ENCODE peak calls at places on chromosomes 1 and 21, in four cellular contexts. One of them, this sample, is unnamed. For H3K36me3, the result is how much of the 10 kb centered on the place peaks cover.

GRCh38 chr1:160438320-160438918 is 38.1 kb downstream of the VANGL2 start:
- DNase-seq in bronchial epithelial cell: no peak
- DNase-seq in ovary: no peak
- DNase-seq in HAP-1: no peak
- DNase-seq in this sample: peak

GRCh38 chr1:167136191-167136614 is 42.3 kb downstream of the STYXL2 start:
- DNase-seq in bronchial epithelial cell: peak
- DNase-seq in ovary: no peak
- DNase-seq in HAP-1: no peak
- DNase-seq in this sample: no peak

GRCh38 chr1:30409476-30410152 is 313.8 kb downstream of the MATN1 start:
- DNase-seq in bronchial epithelial cell: no peak
- DNase-seq in ovary: no peak
- DNase-seq in HAP-1: no peak
- DNase-seq in this sample: no peak

GRCh38 chr1:76162254-76162653 is 87.7 kb downstream of the ST6GALNAC3 start:
- DNase-seq in bronchial epithelial cell: no peak
- DNase-seq in ovary: no peak
- DNase-seq in HAP-1: no peak
- DNase-seq in this sample: no peak

GRCh38 chr1:161225178-161225533 is 704 bp upstream of the TOMM40L start:
- DNase-seq in bronchial epithelial cell: no peak
- DNase-seq in ovary: no peak
- DNase-seq in HAP-1: no peak
- DNase-seq in this sample: no peak

GRCh38 chr21:41581592-41582228 is 73.8 kb upstream of the TMPRSS2 start:
- DNase-seq in bronchial epithelial cell: no peak
- DNase-seq in ovary: no peak
- DNase-seq in HAP-1: no peak
- DNase-seq in this sample: no peak

GRCh38 chr1:234500269-234500668 is 21.3 kb upstream of the TARBP1 start:
- DNase-seq in bronchial epithelial cell: peak
- DNase-seq in ovary: no peak
- DNase-seq in HAP-1: peak
- DNase-seq in this sample: no peak

GRCh38 chr1:5754817-5755551 is 237.2 kb downstream of the NPHP4 start:
- DNase-seq in bronchial epithelial cell: no peak
- DNase-seq in ovary: no peak
- DNase-seq in HAP-1: no peak
- DNase-seq in this sample: no peak

GRCh38 chr1:152225678-152226077 is 1.7 kb upstream of the HRNR start:
- DNase-seq in bronchial epithelial cell: peak
- DNase-seq in ovary: no peak
- DNase-seq in HAP-1: no peak
- DNase-seq in this sample: no peak

GRCh38 chr1:33057095-33057494 is 20.4 kb upstream of the AK2 start:
- DNase-seq in bronchial epithelial cell: no peak
- DNase-seq in ovary: no peak
- DNase-seq in HAP-1: no peak
- DNase-seq in this sample: no peak

GRCh38 chr21:29168874-29169273 is 38.4 kb downstream of the MAP3K7CL start:
- DNase-seq in bronchial epithelial cell: peak
- DNase-seq in ovary: no peak
- DNase-seq in HAP-1: no peak
- DNase-seq in this sample: no peak

GRCh38 chr1:85569122-85569521 is 11.4 kb upstream of the CCN1 start:
- DNase-seq in bronchial epithelial cell: peak
- DNase-seq in ovary: no peak
- DNase-seq in HAP-1: no peak
- DNase-seq in this sample: no peak

GRCh38 chr1:110464340-110464739 is 13.4 kb downstream of the PROK1 start:
- DNase-seq in bronchial epithelial cell: peak
- DNase-seq in ovary: no peak
- DNase-seq in HAP-1: no peak
- DNase-seq in this sample: no peak

GRCh38 chr1:161159087-161159914 is at the start of gene USP21:
- DNase-seq in bronchial epithelial cell: peak
- DNase-seq in ovary: peak
- DNase-seq in HAP-1: peak
- DNase-seq in this sample: peak

GRCh38 chr21:37849703-37850102 is 66.6 kb downstream of the KCNJ6 start:
- DNase-seq in bronchial epithelial cell: peak
- DNase-seq in ovary: no peak
- DNase-seq in HAP-1: no peak
- DNase-seq in this sample: no peak

GRCh38 chr1:108668777-108669176 is 7.9 kb upstream of the HENMT1 start:
- DNase-seq in bronchial epithelial cell: no peak
- DNase-seq in ovary: no peak
- DNase-seq in HAP-1: no peak
- DNase-seq in this sample: no peak

GRCh38 chr1:207658904-207659485 is 14.1 kb downstream of the CR1L start:
- DNase-seq in bronchial epithelial cell: no peak
- DNase-seq in ovary: no peak
- DNase-seq in HAP-1: no peak
- DNase-seq in this sample: no peak

GRCh38 chr1:234216116-234216703 is 157.0 kb upstream of the COA6 start:
- DNase-seq in bronchial epithelial cell: no peak
- DNase-seq in ovary: no peak
- DNase-seq in HAP-1: no peak
- DNase-seq in this sample: peak

GRCh38 chr1:200818248-200818647 is 54.5 kb upstream of the GPR25 start:
- DNase-seq in bronchial epithelial cell: no peak
- DNase-seq in ovary: no peak
- DNase-seq in HAP-1: no peak
- DNase-seq in this sample: no peak

GRCh38 chr1:24773618-24774017 is 28.4 kb downstream of the CLIC4 start:
- DNase-seq in bronchial epithelial cell: no peak
- DNase-seq in ovary: no peak
- DNase-seq in HAP-1: no peak
- DNase-seq in this sample: no peak

DNA sequence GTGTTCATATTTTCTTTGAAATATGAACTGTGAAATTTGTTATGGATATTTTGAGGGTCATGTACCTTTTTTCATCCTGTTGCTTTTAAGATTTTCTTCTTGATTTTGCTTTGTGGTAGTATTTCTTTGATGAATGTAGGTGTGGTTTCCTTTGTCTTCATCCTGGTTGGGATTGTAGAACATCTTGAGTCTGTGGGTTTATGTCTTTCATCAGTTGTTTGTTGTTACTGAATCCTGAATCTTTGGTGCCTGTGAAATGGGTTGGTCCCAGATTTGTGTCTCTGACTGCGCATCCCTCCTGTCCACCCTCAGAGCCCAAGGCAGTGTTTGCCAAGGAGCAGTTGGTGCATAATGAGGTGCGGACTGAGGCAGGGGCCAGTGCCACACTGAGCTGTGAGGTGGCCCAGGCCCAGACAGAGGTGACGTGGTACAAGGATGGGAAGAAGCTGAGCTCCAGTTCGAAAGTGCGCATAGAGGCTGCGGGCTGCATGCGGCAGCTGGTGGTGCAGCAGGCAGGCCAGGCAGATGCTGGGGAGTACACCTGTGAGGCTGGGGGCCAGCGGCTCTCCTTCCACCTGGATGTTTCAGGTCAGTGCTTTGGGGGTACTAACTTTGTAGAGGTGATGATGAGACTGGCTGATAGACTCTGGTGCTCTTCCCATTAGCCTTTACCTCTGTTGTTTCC is 38.5 kb downstream of the OBSCN start:
- DNase-seq in bronchial epithelial cell: no peak
- DNase-seq in ovary: no peak
- DNase-seq in HAP-1: no peak
- DNase-seq in this sample: no peak
- H3K36me3 ChIP-seq in bronchial epithelial cell: under half
- H3K36me3 ChIP-seq in ovary: under half
- H3K36me3 ChIP-seq in HAP-1: under half
- H3K36me3 ChIP-seq in this sample: under half

DNA sequence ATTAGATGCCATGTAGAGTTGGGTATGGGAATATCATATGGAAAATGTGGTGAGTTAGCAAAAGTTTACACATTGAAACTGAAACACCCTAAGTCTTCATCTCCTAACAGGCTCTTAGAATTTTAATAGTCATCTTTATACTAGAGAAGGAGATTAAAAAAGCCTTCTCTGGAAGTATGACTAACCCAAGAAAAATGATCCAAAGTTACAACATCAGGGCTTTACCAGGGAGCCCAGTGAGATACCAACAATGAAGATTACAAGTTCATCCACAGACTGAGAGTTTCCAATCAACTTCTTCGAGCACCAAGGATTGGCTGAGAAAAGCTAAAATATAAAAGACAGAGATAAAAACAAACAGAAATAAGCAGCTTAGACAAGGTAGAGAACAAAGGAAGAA is 70.1 kb upstream of the KIAA0040 start:
- DNase-seq in bronchial epithelial cell: peak
- DNase-seq in ovary: no peak
- DNase-seq in HAP-1: no peak
- DNase-seq in this sample: no peak
- H3K36me3 ChIP-seq in bronchial epithelial cell: under half
- H3K36me3 ChIP-seq in ovary: under half
- H3K36me3 ChIP-seq in HAP-1: under half
- H3K36me3 ChIP-seq in this sample: under half

GRCh38 chr21:26842300-26842699 is 2.9 kb downstream of the ADAMTS1 start:
- DNase-seq in bronchial epithelial cell: no peak
- DNase-seq in ovary: peak
- DNase-seq in HAP-1: no peak
- DNase-seq in this sample: no peak
- H3K36me3 ChIP-seq in bronchial epithelial cell: under half
- H3K36me3 ChIP-seq in ovary: under half
- H3K36me3 ChIP-seq in HAP-1: under half
- H3K36me3 ChIP-seq in this sample: under half

DNA sequence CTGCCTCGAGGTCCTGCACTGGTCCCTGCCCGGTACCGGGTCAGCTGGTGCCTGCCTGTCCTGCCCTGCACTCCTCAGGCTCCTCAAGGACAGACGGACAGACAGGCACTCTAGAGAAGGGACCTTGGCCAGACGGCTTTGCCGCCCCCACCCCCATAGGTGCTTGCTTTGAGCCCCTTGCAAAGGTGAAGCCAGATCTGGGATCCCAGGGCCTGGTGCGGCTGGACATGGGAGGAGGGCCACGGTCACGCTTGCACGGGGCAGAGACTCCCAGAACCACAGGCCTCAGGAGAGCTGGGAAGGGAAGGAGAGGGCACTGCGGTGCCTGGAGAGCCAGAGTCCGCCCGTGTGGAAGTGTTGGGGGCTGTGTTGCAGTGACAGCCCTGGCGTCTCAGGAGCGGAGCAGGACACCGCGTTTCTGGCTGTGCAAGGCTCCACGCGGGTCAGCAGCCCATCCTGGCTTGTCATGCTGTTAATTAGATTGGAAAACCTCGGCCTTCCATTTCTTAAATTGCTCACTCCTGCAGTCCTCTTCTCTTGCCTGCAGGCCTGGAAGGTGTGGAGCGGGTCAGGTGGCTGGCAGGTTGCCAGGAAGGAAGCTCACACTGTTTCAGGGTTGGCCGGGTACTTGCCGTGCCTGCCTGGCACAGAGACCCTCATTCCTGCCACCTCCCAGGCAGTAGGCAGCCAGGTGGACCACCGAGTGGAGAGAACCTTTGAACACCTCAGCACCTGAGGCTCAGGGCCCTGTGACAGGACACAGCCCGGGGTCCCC is 16.3 kb downstream of the COL18A1 start:
- DNase-seq in bronchial epithelial cell: peak
- DNase-seq in ovary: peak
- DNase-seq in HAP-1: no peak
- DNase-seq in this sample: no peak
- H3K36me3 ChIP-seq in bronchial epithelial cell: under half
- H3K36me3 ChIP-seq in ovary: under half
- H3K36me3 ChIP-seq in HAP-1: under half
- H3K36me3 ChIP-seq in this sample: under half

DNA sequence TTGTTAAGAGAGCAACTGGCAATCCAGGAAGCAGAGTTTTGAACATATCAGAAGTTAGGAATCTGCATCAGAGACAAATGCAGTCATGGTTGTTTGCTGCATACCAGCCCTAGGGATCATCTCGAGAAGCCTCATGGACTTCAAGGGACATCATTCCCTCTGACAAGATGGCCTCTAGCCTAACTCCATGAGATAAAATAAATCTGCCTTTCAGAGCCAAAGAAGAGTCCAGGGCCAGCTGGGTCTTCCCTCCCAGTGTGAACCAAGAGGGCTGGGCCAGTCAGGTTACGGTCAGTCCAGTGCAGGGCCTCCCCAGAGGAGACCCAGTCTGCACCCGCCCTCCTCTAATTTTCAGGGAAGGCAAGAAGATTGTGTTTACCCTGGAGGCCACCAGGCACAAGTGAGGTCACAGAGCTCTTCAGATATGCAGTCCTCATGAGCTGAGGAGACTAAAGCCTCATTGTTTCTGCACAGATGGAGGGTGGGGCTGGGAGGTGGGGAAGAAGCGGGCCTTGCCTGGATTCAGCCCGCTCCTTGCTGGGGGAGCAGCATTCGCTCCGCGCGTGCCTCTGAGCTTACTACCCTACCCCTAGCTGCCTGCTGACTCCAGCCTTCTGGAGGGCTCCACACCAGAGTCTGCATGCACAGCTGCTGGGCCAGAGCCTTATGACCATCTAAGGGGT is 52.8 kb downstream of the CAPN2 start:
- DNase-seq in bronchial epithelial cell: no peak
- DNase-seq in ovary: no peak
- DNase-seq in HAP-1: no peak
- DNase-seq in this sample: peak
- H3K36me3 ChIP-seq in bronchial epithelial cell: under half
- H3K36me3 ChIP-seq in ovary: under half
- H3K36me3 ChIP-seq in HAP-1: half or more
- H3K36me3 ChIP-seq in this sample: under half

GRCh38 chr1:205667909-205668643 is 12.2 kb downstream of the SLC45A3 start:
- DNase-seq in bronchial epithelial cell: peak
- DNase-seq in ovary: no peak
- DNase-seq in HAP-1: no peak
- DNase-seq in this sample: no peak

GRCh38 chr1:205668951-205669340 is 11.4 kb downstream of the SLC45A3 start:
- DNase-seq in bronchial epithelial cell: no peak
- DNase-seq in ovary: no peak
- DNase-seq in HAP-1: no peak
- DNase-seq in this sample: peak

GRCh38 chr1:205670611-205671430 is 9.5 kb downstream of the SLC45A3 start:
- DNase-seq in bronchial epithelial cell: no peak
- DNase-seq in ovary: no peak
- DNase-seq in HAP-1: peak
- DNase-seq in this sample: no peak

GRCh38 chr1:205669341-205670142 is 10.8 kb downstream of the SLC45A3 start:
- DNase-seq in bronchial epithelial cell: no peak
- DNase-seq in ovary: no peak
- DNase-seq in HAP-1: no peak
- DNase-seq in this sample: no peak

GRCh38 chr1:205670143-205670431 is 10.2 kb downstream of the SLC45A3 start:
- DNase-seq in bronchial epithelial cell: no peak
- DNase-seq in ovary: no peak
- DNase-seq in HAP-1: no peak
- DNase-seq in this sample: no peak
- H3K36me3 ChIP-seq in bronchial epithelial cell: under half
- H3K36me3 ChIP-seq in ovary: under half
- H3K36me3 ChIP-seq in HAP-1: under half
- H3K36me3 ChIP-seq in this sample: under half